ENCODE peak calls at places on chromosomes 12 and 14, in seven cellular contexts. T is kidney epithelial cell, L is Right ventricle myocardium superior, K is uterus, X is upper lobe of right lung, N is HEK293T, F is ACHN. W is an unnamed sample.

GRCh38 chr12:124024790-124025189 is 51.8 kb downstream of the ZNF664 start:
- DNase-seq in T (no peak), L (no peak), K (no peak), X (no peak), N (no peak), F (no peak), W (no peak)

GRCh38 chr12:68899251-68899771 is 33.7 kb downstream of the CPM start:
- DNase-seq in T (peak; percentile 62), L (no peak), K (no peak), X (peak; percentile 69), N (no peak), F (peak; percentile 73), W (peak; percentile 71)

GRCh38 chr14:64266206-64266605 is 28.0 kb downstream of the ESR2 start:
- DNase-seq in T (no peak), L (no peak), K (no peak), X (no peak), N (no peak), F (peak; percentile 43), W (no peak)

GRCh38 chr14:100159865-100160533 is 554 bp upstream of the DEGS2 start:
- DNase-seq in T (no peak), L (no peak), K (no peak), X (no peak), N (no peak), F (no peak), W (no peak)

GRCh38 chr14:34981743-34982420 is 910 bp upstream of the SRP54 start:
- DNase-seq in T (no peak), L (no peak), K (no peak), X (no peak), N (peak; percentile 9), F (peak; percentile 58), W (no peak)

GRCh38 chr12:66279127-66279712 is 23.1 kb upstream of the HELB start:
- DNase-seq in T (no peak), L (no peak), K (no peak), X (no peak), N (peak; percentile 51), F (peak; percentile 33), W (no peak)

GRCh38 chr12:118404876-118405521 is 28.6 kb downstream of the SUDS3 start:
- DNase-seq in T (peak; percentile 14), L (peak; percentile 51), K (peak; percentile 42), X (no peak), N (peak; percentile 45), F (peak; percentile 72), W (peak; percentile 74)

GRCh38 chr14:37585971-37586759 is 8.9 kb downstream of the FOXA1 start:
- DNase-seq in T (no peak), L (no peak), K (no peak), X (no peak), N (no peak), F (no peak), W (no peak)

GRCh38 chr12:39611818-39612217 is 7.8 kb downstream of the ABCD2 start:
- DNase-seq in T (no peak), L (no peak), K (no peak), X (no peak), N (no peak), F (no peak), W (no peak)

GRCh38 chr14:89418452-89418851 is 1.4 kb upstream of the FOXN3 start:
- DNase-seq in T (no peak), L (no peak), K (peak; percentile 32), X (no peak), N (no peak), F (no peak), W (peak; percentile 59)

GRCh38 chr12:1660304-1661187 is 30.3 kb upstream of the ADIPOR2 start:
- DNase-seq in T (no peak), L (peak; percentile 62), K (peak; percentile 65), X (peak; percentile 93), N (no peak), F (no peak), W (peak; percentile 89)

W was measured in sigmoid colon.